ENCODE peak calls at places on chromosomes 5 and 9, in five cellular contexts. One of them, this sample, is unnamed.

GRCh38 chr9:127898433-127899199 is 787 bp downstream of the ST6GALNAC6 start:
- DNase-seq in NCI-H2171 treated with DMSO at 0.1 percent for 48 hours: peak; percentile 30
- DNase-seq in stimulated activated naive B cell treated with anti-CD40 and anti-IgM and Interleukin-4, amounts not matched to agents 10 μg/mL and 1 μg/mL and 100 μg/mL, for 72 hours: no peak
- DNase-seq in activated naive CD4-positive, alpha-beta T cell treated with anti-CD3 and anti-CD28 coated beads, Interleukin-2, amount 50 U/mL, for 16 hours: peak; percentile 24
- DNase-seq in occipital lobe: no peak
- DNase-seq in this sample: peak; percentile 56

GRCh38 chr5:58462623-58463230 is 2.8 kb upstream of the PLK2 start:
- DNase-seq in NCI-H2171 treated with DMSO at 0.1 percent for 48 hours: peak; percentile 42
- DNase-seq in stimulated activated naive B cell treated with anti-CD40 and anti-IgM and Interleukin-4, amounts not matched to agents 10 μg/mL and 1 μg/mL and 100 μg/mL, for 72 hours: no peak
- DNase-seq in activated naive CD4-positive, alpha-beta T cell treated with anti-CD3 and anti-CD28 coated beads, Interleukin-2, amount 50 U/mL, for 16 hours: peak; percentile 14
- DNase-seq in occipital lobe: no peak
- DNase-seq in this sample: peak; percentile 57

GRCh38 chr5:167950126-167950721 is 341.2 kb upstream of the WWC1 start:
- DNase-seq in NCI-H2171 treated with DMSO at 0.1 percent for 48 hours: no peak
- DNase-seq in stimulated activated naive B cell treated with anti-CD40 and anti-IgM and Interleukin-4, amounts not matched to agents 10 μg/mL and 1 μg/mL and 100 μg/mL, for 72 hours: no peak
- DNase-seq in activated naive CD4-positive, alpha-beta T cell treated with anti-CD3 and anti-CD28 coated beads, Interleukin-2, amount 50 U/mL, for 16 hours: no peak
- DNase-seq in occipital lobe: no peak
- DNase-seq in this sample: no peak

GRCh38 chr9:134152022-134152448 is 12.3 kb downstream of the RNU6ATAC start:
- DNase-seq in NCI-H2171 treated with DMSO at 0.1 percent for 48 hours: no peak
- DNase-seq in stimulated activated naive B cell treated with anti-CD40 and anti-IgM and Interleukin-4, amounts not matched to agents 10 μg/mL and 1 μg/mL and 100 μg/mL, for 72 hours: no peak
- DNase-seq in activated naive CD4-positive, alpha-beta T cell treated with anti-CD3 and anti-CD28 coated beads, Interleukin-2, amount 50 U/mL, for 16 hours: no peak
- DNase-seq in occipital lobe: no peak
- DNase-seq in this sample: no peak

GRCh38 chr9:81915801-81916505 is 12.3 kb upstream of the SPATA31D4 start:
- DNase-seq in NCI-H2171 treated with DMSO at 0.1 percent for 48 hours: no peak
- DNase-seq in stimulated activated naive B cell treated with anti-CD40 and anti-IgM and Interleukin-4, amounts not matched to agents 10 μg/mL and 1 μg/mL and 100 μg/mL, for 72 hours: no peak
- DNase-seq in activated naive CD4-positive, alpha-beta T cell treated with anti-CD3 and anti-CD28 coated beads, Interleukin-2, amount 50 U/mL, for 16 hours: no peak
- DNase-seq in occipital lobe: no peak
- DNase-seq in this sample: no peak

GRCh38 chr5:73625314-73625904 is 587 bp upstream of the ARHGEF28 start:
- DNase-seq in NCI-H2171 treated with DMSO at 0.1 percent for 48 hours: peak; percentile 50
- DNase-seq in stimulated activated naive B cell treated with anti-CD40 and anti-IgM and Interleukin-4, amounts not matched to agents 10 μg/mL and 1 μg/mL and 100 μg/mL, for 72 hours: no peak
- DNase-seq in activated naive CD4-positive, alpha-beta T cell treated with anti-CD3 and anti-CD28 coated beads, Interleukin-2, amount 50 U/mL, for 16 hours: no peak
- DNase-seq in occipital lobe: no peak
- DNase-seq in this sample: peak; percentile 22

GRCh38 chr9:18208166-18209059 is 265.5 kb upstream of the ADAMTSL1 start:
- DNase-seq in NCI-H2171 treated with DMSO at 0.1 percent for 48 hours: peak; percentile 10
- DNase-seq in stimulated activated naive B cell treated with anti-CD40 and anti-IgM and Interleukin-4, amounts not matched to agents 10 μg/mL and 1 μg/mL and 100 μg/mL, for 72 hours: no peak
- DNase-seq in activated naive CD4-positive, alpha-beta T cell treated with anti-CD3 and anti-CD28 coated beads, Interleukin-2, amount 50 U/mL, for 16 hours: no peak
- DNase-seq in occipital lobe: no peak
- DNase-seq in this sample: no peak

GRCh38 chr5:107455111-107455544 is 215.6 kb downstream of the EFNA5 start:
- DNase-seq in NCI-H2171 treated with DMSO at 0.1 percent for 48 hours: peak; percentile 21
- DNase-seq in stimulated activated naive B cell treated with anti-CD40 and anti-IgM and Interleukin-4, amounts not matched to agents 10 μg/mL and 1 μg/mL and 100 μg/mL, for 72 hours: no peak
- DNase-seq in activated naive CD4-positive, alpha-beta T cell treated with anti-CD3 and anti-CD28 coated beads, Interleukin-2, amount 50 U/mL, for 16 hours: no peak
- DNase-seq in occipital lobe: no peak
- DNase-seq in this sample: no peak

GRCh38 chr5:73186976-73187375 is 14.0 kb downstream of the TMEM174 start:
- DNase-seq in NCI-H2171 treated with DMSO at 0.1 percent for 48 hours: no peak
- DNase-seq in stimulated activated naive B cell treated with anti-CD40 and anti-IgM and Interleukin-4, amounts not matched to agents 10 μg/mL and 1 μg/mL and 100 μg/mL, for 72 hours: no peak
- DNase-seq in activated naive CD4-positive, alpha-beta T cell treated with anti-CD3 and anti-CD28 coated beads, Interleukin-2, amount 50 U/mL, for 16 hours: no peak
- DNase-seq in occipital lobe: no peak
- DNase-seq in this sample: no peak

GRCh38 chr5:144191998-144192397 is 21.3 kb downstream of the KCTD16 start:
- DNase-seq in NCI-H2171 treated with DMSO at 0.1 percent for 48 hours: peak; percentile 3
- DNase-seq in stimulated activated naive B cell treated with anti-CD40 and anti-IgM and Interleukin-4, amounts not matched to agents 10 μg/mL and 1 μg/mL and 100 μg/mL, for 72 hours: peak; percentile 4
- DNase-seq in activated naive CD4-positive, alpha-beta T cell treated with anti-CD3 and anti-CD28 coated beads, Interleukin-2, amount 50 U/mL, for 16 hours: no peak
- DNase-seq in occipital lobe: no peak
- DNase-seq in this sample: no peak

GRCh38 chr5:159095218-159095617 is 4.5 kb downstream of the EBF1 start:
- DNase-seq in NCI-H2171 treated with DMSO at 0.1 percent for 48 hours: no peak
- DNase-seq in stimulated activated naive B cell treated with anti-CD40 and anti-IgM and Interleukin-4, amounts not matched to agents 10 μg/mL and 1 μg/mL and 100 μg/mL, for 72 hours: no peak
- DNase-seq in activated naive CD4-positive, alpha-beta T cell treated with anti-CD3 and anti-CD28 coated beads, Interleukin-2, amount 50 U/mL, for 16 hours: no peak
- DNase-seq in occipital lobe: no peak
- DNase-seq in this sample: no peak

GRCh38 chr9:128124873-128125574 is 2.5 kb downstream of the PTGES2 start:
- DNase-seq in NCI-H2171 treated with DMSO at 0.1 percent for 48 hours: peak; percentile 53
- DNase-seq in stimulated activated naive B cell treated with anti-CD40 and anti-IgM and Interleukin-4, amounts not matched to agents 10 μg/mL and 1 μg/mL and 100 μg/mL, for 72 hours: no peak
- DNase-seq in activated naive CD4-positive, alpha-beta T cell treated with anti-CD3 and anti-CD28 coated beads, Interleukin-2, amount 50 U/mL, for 16 hours: no peak
- DNase-seq in occipital lobe: peak; percentile 36
- DNase-seq in this sample: peak; percentile 58

GRCh38 chr5:133827001-133827400 is 141.4 kb downstream of the C5orf15 start:
- DNase-seq in NCI-H2171 treated with DMSO at 0.1 percent for 48 hours: peak; percentile 93
- DNase-seq in stimulated activated naive B cell treated with anti-CD40 and anti-IgM and Interleukin-4, amounts not matched to agents 10 μg/mL and 1 μg/mL and 100 μg/mL, for 72 hours: no peak
- DNase-seq in activated naive CD4-positive, alpha-beta T cell treated with anti-CD3 and anti-CD28 coated beads, Interleukin-2, amount 50 U/mL, for 16 hours: no peak
- DNase-seq in occipital lobe: no peak
- DNase-seq in this sample: no peak

GRCh38 chr9:118170032-118170955 is 466.1 kb downstream of the TLR4 start:
- DNase-seq in NCI-H2171 treated with DMSO at 0.1 percent for 48 hours: peak; percentile 84
- DNase-seq in stimulated activated naive B cell treated with anti-CD40 and anti-IgM and Interleukin-4, amounts not matched to agents 10 μg/mL and 1 μg/mL and 100 μg/mL, for 72 hours: no peak
- DNase-seq in activated naive CD4-positive, alpha-beta T cell treated with anti-CD3 and anti-CD28 coated beads, Interleukin-2, amount 50 U/mL, for 16 hours: no peak
- DNase-seq in occipital lobe: peak; percentile 74
- DNase-seq in this sample: peak; percentile 90

GRCh38 chr5:145776886-145777285 is 58.3 kb downstream of the PRELID2 start:
- DNase-seq in NCI-H2171 treated with DMSO at 0.1 percent for 48 hours: no peak
- DNase-seq in stimulated activated naive B cell treated with anti-CD40 and anti-IgM and Interleukin-4, amounts not matched to agents 10 μg/mL and 1 μg/mL and 100 μg/mL, for 72 hours: no peak
- DNase-seq in activated naive CD4-positive, alpha-beta T cell treated with anti-CD3 and anti-CD28 coated beads, Interleukin-2, amount 50 U/mL, for 16 hours: no peak
- DNase-seq in occipital lobe: no peak
- DNase-seq in this sample: no peak

GRCh38 chr9:37920471-37921167 is 16.7 kb upstream of the SLC25A51 start:
- DNase-seq in NCI-H2171 treated with DMSO at 0.1 percent for 48 hours: no peak
- DNase-seq in stimulated activated naive B cell treated with anti-CD40 and anti-IgM and Interleukin-4, amounts not matched to agents 10 μg/mL and 1 μg/mL and 100 μg/mL, for 72 hours: no peak
- DNase-seq in activated naive CD4-positive, alpha-beta T cell treated with anti-CD3 and anti-CD28 coated beads, Interleukin-2, amount 50 U/mL, for 16 hours: no peak
- DNase-seq in occipital lobe: no peak
- DNase-seq in this sample: no peak

GRCh38 chr9:71726723-71727122 is 41.6 kb downstream of the CEMIP2 start:
- DNase-seq in NCI-H2171 treated with DMSO at 0.1 percent for 48 hours: no peak
- DNase-seq in stimulated activated naive B cell treated with anti-CD40 and anti-IgM and Interleukin-4, amounts not matched to agents 10 μg/mL and 1 μg/mL and 100 μg/mL, for 72 hours: no peak
- DNase-seq in activated naive CD4-positive, alpha-beta T cell treated with anti-CD3 and anti-CD28 coated beads, Interleukin-2, amount 50 U/mL, for 16 hours: no peak
- DNase-seq in occipital lobe: no peak
- DNase-seq in this sample: no peak

GRCh38 chr9:133701981-133702797 is 36.0 kb downstream of the SARDH start:
- DNase-seq in NCI-H2171 treated with DMSO at 0.1 percent for 48 hours: peak; percentile 79
- DNase-seq in stimulated activated naive B cell treated with anti-CD40 and anti-IgM and Interleukin-4, amounts not matched to agents 10 μg/mL and 1 μg/mL and 100 μg/mL, for 72 hours: no peak
- DNase-seq in activated naive CD4-positive, alpha-beta T cell treated with anti-CD3 and anti-CD28 coated beads, Interleukin-2, amount 50 U/mL, for 16 hours: peak; percentile 76
- DNase-seq in occipital lobe: no peak
- DNase-seq in this sample: no peak

GRCh38 chr5:73967347-73967746 is 341.4 kb downstream of the ARHGEF28 start:
- DNase-seq in NCI-H2171 treated with DMSO at 0.1 percent for 48 hours: no peak
- DNase-seq in stimulated activated naive B cell treated with anti-CD40 and anti-IgM and Interleukin-4, amounts not matched to agents 10 μg/mL and 1 μg/mL and 100 μg/mL, for 72 hours: no peak
- DNase-seq in activated naive CD4-positive, alpha-beta T cell treated with anti-CD3 and anti-CD28 coated beads, Interleukin-2, amount 50 U/mL, for 16 hours: no peak
- DNase-seq in occipital lobe: no peak
- DNase-seq in this sample: no peak

GRCh38 chr5:100595152-100595811 is 60.1 kb downstream of the FAM174A start:
- DNase-seq in NCI-H2171 treated with DMSO at 0.1 percent for 48 hours: no peak
- DNase-seq in stimulated activated naive B cell treated with anti-CD40 and anti-IgM and Interleukin-4, amounts not matched to agents 10 μg/mL and 1 μg/mL and 100 μg/mL, for 72 hours: no peak
- DNase-seq in activated naive CD4-positive, alpha-beta T cell treated with anti-CD3 and anti-CD28 coated beads, Interleukin-2, amount 50 U/mL, for 16 hours: no peak
- DNase-seq in occipital lobe: peak; percentile 20
- DNase-seq in this sample: no peak

GRCh38 chr9:33426843-33427293 is 20.5 kb downstream of the AQP3 start:
- DNase-seq in NCI-H2171 treated with DMSO at 0.1 percent for 48 hours: no peak
- DNase-seq in stimulated activated naive B cell treated with anti-CD40 and anti-IgM and Interleukin-4, amounts not matched to agents 10 μg/mL and 1 μg/mL and 100 μg/mL, for 72 hours: no peak
- DNase-seq in activated naive CD4-positive, alpha-beta T cell treated with anti-CD3 and anti-CD28 coated beads, Interleukin-2, amount 50 U/mL, for 16 hours: no peak
- DNase-seq in occipital lobe: no peak
- DNase-seq in this sample: no peak

GRCh38 chr9:90914868-90915483 is 113.4 kb downstream of the SYK start:
- DNase-seq in NCI-H2171 treated with DMSO at 0.1 percent for 48 hours: peak; percentile 76
- DNase-seq in stimulated activated naive B cell treated with anti-CD40 and anti-IgM and Interleukin-4, amounts not matched to agents 10 μg/mL and 1 μg/mL and 100 μg/mL, for 72 hours: peak; percentile 62
- DNase-seq in activated naive CD4-positive, alpha-beta T cell treated with anti-CD3 and anti-CD28 coated beads, Interleukin-2, amount 50 U/mL, for 16 hours: peak; percentile 71
- DNase-seq in occipital lobe: peak; percentile 65
- DNase-seq in this sample: peak; percentile 79

GRCh38 chr9:112091805-112092204 is 83.3 kb downstream of the SUSD1 start:
- DNase-seq in NCI-H2171 treated with DMSO at 0.1 percent for 48 hours: peak; percentile 58
- DNase-seq in stimulated activated naive B cell treated with anti-CD40 and anti-IgM and Interleukin-4, amounts not matched to agents 10 μg/mL and 1 μg/mL and 100 μg/mL, for 72 hours: no peak
- DNase-seq in activated naive CD4-positive, alpha-beta T cell treated with anti-CD3 and anti-CD28 coated beads, Interleukin-2, amount 50 U/mL, for 16 hours: no peak
- DNase-seq in occipital lobe: peak; percentile 17
- DNase-seq in this sample: no peak

GRCh38 chr9:7315116-7315515 is 484.5 kb downstream of the DMAC1 start:
- DNase-seq in NCI-H2171 treated with DMSO at 0.1 percent for 48 hours: no peak
- DNase-seq in stimulated activated naive B cell treated with anti-CD40 and anti-IgM and Interleukin-4, amounts not matched to agents 10 μg/mL and 1 μg/mL and 100 μg/mL, for 72 hours: no peak
- DNase-seq in activated naive CD4-positive, alpha-beta T cell treated with anti-CD3 and anti-CD28 coated beads, Interleukin-2, amount 50 U/mL, for 16 hours: no peak
- DNase-seq in occipital lobe: no peak
- DNase-seq in this sample: no peak

GRCh38 chr5:120388016-120388781 is 75.9 kb upstream of the PRR16 start:
- DNase-seq in NCI-H2171 treated with DMSO at 0.1 percent for 48 hours: no peak
- DNase-seq in stimulated activated naive B cell treated with anti-CD40 and anti-IgM and Interleukin-4, amounts not matched to agents 10 μg/mL and 1 μg/mL and 100 μg/mL, for 72 hours: no peak
- DNase-seq in activated naive CD4-positive, alpha-beta T cell treated with anti-CD3 and anti-CD28 coated beads, Interleukin-2, amount 50 U/mL, for 16 hours: no peak
- DNase-seq in occipital lobe: no peak
- DNase-seq in this sample: no peak

GRCh38 chr5:55160493-55161209 is 680 bp downstream of the GPX8 start:
- DNase-seq in NCI-H2171 treated with DMSO at 0.1 percent for 48 hours: no peak
- DNase-seq in stimulated activated naive B cell treated with anti-CD40 and anti-IgM and Interleukin-4, amounts not matched to agents 10 μg/mL and 1 μg/mL and 100 μg/mL, for 72 hours: no peak
- DNase-seq in activated naive CD4-positive, alpha-beta T cell treated with anti-CD3 and anti-CD28 coated beads, Interleukin-2, amount 50 U/mL, for 16 hours: no peak
- DNase-seq in occipital lobe: no peak
- DNase-seq in this sample: no peak

GRCh38 chr5:106171708-106172107 is 1499.0 kb downstream of the EFNA5 start:
- DNase-seq in NCI-H2171 treated with DMSO at 0.1 percent for 48 hours: no peak
- DNase-seq in stimulated activated naive B cell treated with anti-CD40 and anti-IgM and Interleukin-4, amounts not matched to agents 10 μg/mL and 1 μg/mL and 100 μg/mL, for 72 hours: no peak
- DNase-seq in activated naive CD4-positive, alpha-beta T cell treated with anti-CD3 and anti-CD28 coated beads, Interleukin-2, amount 50 U/mL, for 16 hours: no peak
- DNase-seq in occipital lobe: no peak
- DNase-seq in this sample: no peak

GRCh38 chr9:127133739-127134167 is 11.3 kb upstream of the ANGPTL2 start:
- DNase-seq in NCI-H2171 treated with DMSO at 0.1 percent for 48 hours: peak; percentile 65
- DNase-seq in stimulated activated naive B cell treated with anti-CD40 and anti-IgM and Interleukin-4, amounts not matched to agents 10 μg/mL and 1 μg/mL and 100 μg/mL, for 72 hours: no peak
- DNase-seq in activated naive CD4-positive, alpha-beta T cell treated with anti-CD3 and anti-CD28 coated beads, Interleukin-2, amount 50 U/mL, for 16 hours: no peak
- DNase-seq in occipital lobe: peak; percentile 81
- DNase-seq in this sample: peak; percentile 84

GRCh38 chr5:27171696-27172362 is 133.4 kb upstream of the CDH9 start:
- DNase-seq in NCI-H2171 treated with DMSO at 0.1 percent for 48 hours: no peak
- DNase-seq in stimulated activated naive B cell treated with anti-CD40 and anti-IgM and Interleukin-4, amounts not matched to agents 10 μg/mL and 1 μg/mL and 100 μg/mL, for 72 hours: no peak
- DNase-seq in activated naive CD4-positive, alpha-beta T cell treated with anti-CD3 and anti-CD28 coated beads, Interleukin-2, amount 50 U/mL, for 16 hours: no peak
- DNase-seq in occipital lobe: no peak
- DNase-seq in this sample: no peak

GRCh38 chr5:179308563-179309382 is 36.5 kb downstream of the ADAMTS2 start:
- DNase-seq in NCI-H2171 treated with DMSO at 0.1 percent for 48 hours: no peak
- DNase-seq in stimulated activated naive B cell treated with anti-CD40 and anti-IgM and Interleukin-4, amounts not matched to agents 10 μg/mL and 1 μg/mL and 100 μg/mL, for 72 hours: no peak
- DNase-seq in activated naive CD4-positive, alpha-beta T cell treated with anti-CD3 and anti-CD28 coated beads, Interleukin-2, amount 50 U/mL, for 16 hours: no peak
- DNase-seq in occipital lobe: no peak
- DNase-seq in this sample: no peak

GRCh38 chr5:155092318-155092717 is 78.8 kb downstream of the KIF4B start:
- DNase-seq in NCI-H2171 treated with DMSO at 0.1 percent for 48 hours: no peak
- DNase-seq in stimulated activated naive B cell treated with anti-CD40 and anti-IgM and Interleukin-4, amounts not matched to agents 10 μg/mL and 1 μg/mL and 100 μg/mL, for 72 hours: no peak
- DNase-seq in activated naive CD4-positive, alpha-beta T cell treated with anti-CD3 and anti-CD28 coated beads, Interleukin-2, amount 50 U/mL, for 16 hours: no peak
- DNase-seq in occipital lobe: no peak
- DNase-seq in this sample: no peak

GRCh38 chr5:151770383-151771258 is 1.1 kb upstream of the G3BP1 start:
- DNase-seq in NCI-H2171 treated with DMSO at 0.1 percent for 48 hours: peak; percentile 18
- DNase-seq in stimulated activated naive B cell treated with anti-CD40 and anti-IgM and Interleukin-4, amounts not matched to agents 10 μg/mL and 1 μg/mL and 100 μg/mL, for 72 hours: peak; percentile 35
- DNase-seq in activated naive CD4-positive, alpha-beta T cell treated with anti-CD3 and anti-CD28 coated beads, Interleukin-2, amount 50 U/mL, for 16 hours: no peak
- DNase-seq in occipital lobe: peak; percentile 70
- DNase-seq in this sample: peak; percentile 58

This sample was measured in head of caudate nucleus.